ENCODE peak calls at places on chromosomes 5 and 9, in nine cellular contexts. V, G, W, F, K, M, U, J and O are unnamed samples.

GRCh38 chr9:37602817-37603216 is 10.4 kb upstream of the TOMM5 start:
- DNase-seq in U (no peak), M (no peak), W (peak; percentile 65), F (peak; percentile 69), K (no peak), G (no peak), V (peak; percentile 26), J (no peak), O (peak; percentile 77)

GRCh38 chr5:123422433-123423277 is 548 bp downstream of the CEP120 start:
- DNase-seq in G (peak; percentile 48), M (no peak), V (no peak), J (peak; percentile 50), W (no peak), U (no peak), F (no peak), K (no peak), O (peak; percentile 38)

GRCh38 chr9:98798254-98798653 is 1.9 kb upstream of the ANKS6 start:
- DNase-seq in U (no peak), G (no peak), V (no peak), W (no peak), J (no peak), M (no peak), K (no peak), F (no peak), O (no peak)

GRCh38 chr5:58074222-58074621 is 385.7 kb downstream of the PLK2 start:
- DNase-seq in K (no peak), V (no peak), G (no peak), U (no peak), F (no peak), W (no peak), J (no peak), M (no peak), O (no peak)

GRCh38 chr9:128139621-128140020 is 9.6 kb upstream of the LCN2 start:
- DNase-seq in U (no peak), K (no peak), J (no peak), F (no peak), M (no peak), G (no peak), W (no peak), V (no peak), O (no peak)

GRCh38 chr9:91144782-91145181 is 216.9 kb downstream of the AUH start:
- DNase-seq in U (no peak), K (no peak), F (no peak), V (no peak), M (no peak), G (no peak), W (no peak), J (no peak), O (no peak)

GRCh38 chr5:14321936-14322335 is 178.8 kb downstream of the TRIO start:
- DNase-seq in G (peak; percentile 14), F (no peak), W (no peak), U (no peak), J (no peak), V (no peak), M (no peak), K (no peak), O (no peak)

GRCh38 chr9:101437806-101438232 is 2.2 kb upstream of the ALDOB start:
- DNase-seq in J (no peak), K (no peak), G (no peak), U (no peak), W (peak; percentile 89), F (no peak), V (peak; percentile 66), M (peak; percentile 47), O (no peak)

GRCh38 chr5:149584106-149584505 is 2.8 kb downstream of the ARHGEF37 start:
- DNase-seq in U (no peak), F (no peak), W (no peak), K (no peak), G (no peak), J (peak; percentile 8), M (no peak), V (no peak), O (no peak)
- H3K27ac ChIP-seq in U (no peak overlapping the region), F (peak overlapping the region; percentile 47), W (peak overlapping the region; percentile 92), K (no peak overlapping the region), G (no peak overlapping the region), J (no peak overlapping the region), M (peak overlapping the region; percentile 44), V (peak overlapping the region; percentile 96), O (no peak overlapping the region)

GRCh38 chr9:89435315-89435823 is 62.5 kb downstream of the SEMA4D start:
- DNase-seq in K (peak; percentile 43), V (no peak), M (no peak), U (no peak), G (peak; percentile 84), J (no peak), W (no peak), F (peak; percentile 86), O (peak; percentile 8)

GRCh38 chr9:89434636-89435314 is 63.1 kb downstream of the SEMA4D start:
- DNase-seq in F (no peak), G (peak; percentile 16), W (no peak), M (no peak), K (no peak), V (no peak), J (no peak), U (no peak), O (no peak)

GRCh38 chr9:89432986-89433530 is 64.9 kb downstream of the SEMA4D start:
- DNase-seq in G (no peak), V (no peak), J (no peak), W (no peak), M (no peak), K (no peak), U (no peak), F (no peak), O (no peak)

GRCh38 chr9:89431930-89432725 is 65.8 kb downstream of the SEMA4D start:
- DNase-seq in G (no peak), U (no peak), M (no peak), J (no peak), K (no peak), F (no peak), V (no peak), W (no peak), O (no peak)

DNA sequence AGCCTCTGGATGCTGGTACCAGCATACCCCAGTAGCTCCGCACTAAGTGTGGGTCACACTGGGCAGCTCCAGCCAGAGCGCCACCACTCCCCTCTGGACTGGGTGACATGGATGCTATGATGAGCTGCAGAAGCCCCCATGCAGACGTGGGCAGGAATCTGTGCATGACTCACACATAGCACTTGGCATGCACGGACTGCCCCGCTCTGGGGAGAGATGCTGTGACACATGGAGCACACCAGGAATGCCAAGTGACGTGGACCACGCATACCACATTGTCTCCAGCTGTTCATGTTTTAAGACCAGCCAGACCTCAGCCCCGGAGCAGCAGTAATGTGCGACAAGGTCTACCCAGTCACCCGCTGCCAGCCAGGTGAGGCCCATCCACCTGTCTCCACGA is 64.1 kb downstream of the SEMA4D start:
- DNase-seq in U (no peak), W (no peak), M (no peak), F (no peak), V (no peak), G (no peak), K (no peak), J (no peak), O (no peak)
- H3K4me1 ChIP-seq in U (peaks cover 19% of the 10 kb centered on the region), W (peaks cover 18% of the 10 kb centered on the region), M (no peaks in the 10 kb centered on the region), F (peaks cover 38% of the 10 kb centered on the region), V (peaks cover 22% of the 10 kb centered on the region), G (peaks cover 5% of the 10 kb centered on the region), K (peaks cover 45% of the 10 kb centered on the region), J (no peaks in the 10 kb centered on the region), O (no peaks in the 10 kb centered on the region)

GRCh38 chr5:16826379-16827125 is 109.5 kb downstream of the MYO10 start:
- DNase-seq in V (no peak), K (no peak), M (no peak), F (no peak), G (no peak), W (no peak), U (no peak), J (no peak), O (no peak)

DNA sequence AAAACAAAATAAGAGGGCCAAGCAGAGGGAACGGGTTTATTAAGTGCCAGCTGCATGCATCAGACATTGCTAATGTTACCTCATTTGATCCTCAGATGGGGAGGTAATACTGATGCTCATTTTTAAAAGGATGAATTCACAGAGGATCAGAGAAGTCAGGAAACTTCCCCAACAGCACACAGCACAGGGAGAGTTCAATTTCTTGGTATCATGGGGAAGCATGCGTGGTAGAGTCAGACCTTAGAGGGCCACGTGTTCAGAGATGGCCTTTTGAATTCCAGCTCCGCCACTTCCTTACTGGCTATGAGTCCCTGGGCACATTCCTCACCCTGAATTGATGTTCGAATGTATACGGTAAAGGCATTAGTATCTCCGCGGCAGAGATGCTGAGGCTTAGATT is 108.3 kb downstream of the MYO10 start:
- DNase-seq in G (no peak), F (no peak), V (no peak), W (no peak), J (no peak), M (no peak), U (no peak), K (no peak), O (no peak)
- H3K36me3 ChIP-seq in G (no peaks in the 10 kb centered on the region), F (no peaks in the 10 kb centered on the region), V (no peaks in the 10 kb centered on the region), W (no peaks in the 10 kb centered on the region), J (no peaks in the 10 kb centered on the region), M (no peaks in the 10 kb centered on the region), U (peaks cover 4% of the 10 kb centered on the region), K (no peaks in the 10 kb centered on the region), O (no peaks in the 10 kb centered on the region)

GRCh38 chr5:160174780-160175437 is 54.4 kb upstream of the FABP6 start:
- DNase-seq in V (no peak), M (no peak), J (no peak), G (no peak), K (no peak), F (no peak), U (no peak), W (no peak), O (no peak)

GRCh38 chr5:160180931-160181330 is 48.4 kb upstream of the FABP6 start:
- DNase-seq in V (no peak), M (no peak), K (no peak), U (no peak), J (no peak), G (no peak), F (no peak), W (no peak), O (no peak)

GRCh38 chr5:160171656-160172055 is 52.4 kb upstream of the PWWP2A start:
- DNase-seq in M (no peak), J (no peak), K (no peak), G (no peak), F (no peak), V (no peak), W (no peak), U (no peak), O (no peak)

GRCh38 chr5:160174290-160174689 is 55.0 kb upstream of the FABP6 start:
- DNase-seq in W (no peak), F (no peak), M (no peak), U (no peak), K (no peak), J (no peak), G (no peak), V (no peak), O (no peak)

DNA sequence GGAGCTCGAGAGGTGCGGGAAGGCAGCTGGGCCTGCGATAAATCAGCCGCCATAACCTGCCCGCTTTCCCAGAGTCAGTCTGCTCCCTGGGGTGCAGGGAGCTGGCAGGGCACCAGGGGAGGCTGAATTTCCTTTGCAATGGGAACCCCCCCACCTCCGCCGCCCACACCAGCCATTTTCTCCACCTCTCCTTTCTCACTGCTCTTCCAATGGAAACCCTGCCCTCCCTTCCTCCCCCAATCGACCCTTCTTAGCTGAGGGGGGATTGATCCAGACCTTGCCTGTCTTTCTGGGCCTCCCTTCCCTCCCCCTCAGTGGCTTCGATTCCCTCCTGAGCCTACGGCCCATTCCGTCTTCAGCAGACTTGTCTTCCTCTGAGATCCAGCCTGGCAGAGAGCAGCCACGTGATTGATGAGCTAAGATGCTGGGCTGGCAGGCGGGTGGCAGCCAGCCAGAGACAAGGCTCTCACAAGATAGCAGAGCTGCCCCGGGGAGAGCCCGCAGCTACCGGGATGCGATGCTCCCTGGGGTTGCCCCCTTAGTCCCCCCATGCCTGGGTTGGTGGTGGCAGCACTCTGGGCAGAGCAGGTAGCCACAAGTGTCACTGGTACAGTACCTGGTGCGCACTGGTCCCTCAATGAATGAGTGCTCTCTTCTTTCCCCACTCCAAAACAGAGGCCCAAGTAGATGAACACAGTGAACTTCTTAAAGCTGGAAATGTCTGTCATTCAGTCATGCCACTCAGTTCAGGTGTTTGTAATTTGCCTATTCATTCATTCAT is 53.7 kb upstream of the FABP6 start:
- DNase-seq in M (peak; percentile 49), G (no peak), W (peak; percentile 76), K (no peak), F (no peak), V (peak; percentile 57), J (peak; percentile 35), U (peak; percentile 66), O (no peak)
- H3K27ac ChIP-seq in M (no peak overlapping the region), G (no peak overlapping the region), W (no peak overlapping the region), K (no peak overlapping the region), F (no peak overlapping the region), V (no peak overlapping the region), J (no peak overlapping the region), U (peak overlapping the region; percentile 68), O (no peak overlapping the region)